ENCODE peak calls at places on chromosomes 2 and 18, in eight cellular contexts. F, C, S, R, Q, V, U and Z are unnamed samples.
A peak's percentile ranks its signal among the peaks of the same experiment; 100 is the strongest.

GRCh38 chr2:178238144-178238521 is 43.8 kb downstream of the OSBPL6 start:
- DNase-seq in C (peak; percentile 24), Q (no peak), U (peak; percentile 43), R (no peak), F (no peak), S (no peak), V (no peak), Z (no peak)

GRCh38 chr2:224008702-224009261 is 30.3 kb downstream of the SERPINE2 start:
- DNase-seq in C (peak; percentile 76), U (peak; percentile 58), F (no peak), Q (peak; percentile 59), V (no peak), S (no peak), R (no peak), Z (no peak)

GRCh38 chr2:115880558-115880957 is 1438.1 kb downstream of the DPP10 start:
- DNase-seq in Q (no peak), V (no peak), S (no peak), F (no peak), C (no peak), R (no peak), U (no peak), Z (no peak)

GRCh38 chr2:135299656-135300244 is 231.3 kb downstream of the ZRANB3 start:
- DNase-seq in C (no peak), Q (no peak), V (no peak), U (peak; percentile 5), F (no peak), R (no peak), S (no peak), Z (no peak)

GRCh38 chr18:70417847-70418246 is 129.0 kb downstream of the SOCS6 start:
- DNase-seq in V (no peak), S (no peak), R (no peak), F (no peak), C (no peak), Q (no peak), U (no peak), Z (no peak)

GRCh38 chr2:42139141-42139540 is 30.0 kb upstream of the EML4 start:
- DNase-seq in Q (no peak), S (no peak), V (no peak), F (no peak), U (peak; percentile 85), C (no peak), R (no peak), Z (no peak)

GRCh38 chr2:217092710-217093379 is 233.0 kb upstream of the TNP1 start:
- DNase-seq in S (no peak), V (no peak), U (no peak), R (no peak), C (peak; percentile 40), F (no peak), Q (no peak), Z (no peak)

GRCh38 chr2:120395221-120395620 is 49.3 kb downstream of the INHBB start:
- DNase-seq in F (no peak), V (peak; percentile 12), C (no peak), U (no peak), R (no peak), S (no peak), Q (no peak), Z (no peak)

GRCh38 chr18:424071-424868 is 76.2 kb downstream of the COLEC12 start:
- DNase-seq in R (no peak), C (no peak), F (no peak), Q (no peak), V (no peak), S (no peak), U (peak; percentile 49), Z (no peak)

GRCh38 chr2:73776869-73777519 is 2.9 kb downstream of the DUSP11 start:
- DNase-seq in V (no peak), C (peak; percentile 17), F (no peak), R (no peak), Q (no peak), S (no peak), U (no peak), Z (peak; percentile 78)

GRCh38 chr2:136117909-136118818 is at the start of gene CXCR4:
- DNase-seq in F (peak; percentile 85), C (peak; percentile 6), Q (peak; percentile 90), R (no peak), S (peak; percentile 84), U (peak; percentile 18), V (peak; percentile 81), Z (no peak)

GRCh38 chr2:60641866-60642788 is 88.7 kb upstream of the BCL11A start:
- DNase-seq in F (peak; percentile 8), U (peak; percentile 64), Q (peak; percentile 39), V (no peak), C (peak; percentile 56), R (peak; percentile 18), S (peak; percentile 49), Z (no peak)

GRCh38 chr18:52536039-52536438 is 196.0 kb downstream of the DCC start:
- DNase-seq in U (no peak), S (no peak), C (no peak), F (no peak), V (no peak), R (no peak), Q (no peak), Z (no peak)